ENCODE peak calls at places on chromosomes 2 and 18, in five cellular contexts. One of them, this sample, is unnamed.

GRCh38 chr2:60212174-60212945 is 341.1 kb downstream of the BCL11A start:
- DNase-seq in OCI-LY7: no peak
- DNase-seq in IMR-90: no peak
- DNase-seq in astrocyte: no peak
- DNase-seq in MM.1S: no peak
- DNase-seq in this sample: no peak

GRCh38 chr2:213016984-213017351 is 134.4 kb downstream of the IKZF2 start:
- DNase-seq in MM.1S: no peak
- DNase-seq in astrocyte: peak; percentile 54
- DNase-seq in OCI-LY7: no peak
- DNase-seq in IMR-90: peak; percentile 37
- DNase-seq in this sample: peak; percentile 43

GRCh38 chr2:1656961-1657841 is 87.1 kb downstream of the PXDN start:
- DNase-seq in OCI-LY7: no peak
- DNase-seq in MM.1S: peak; percentile 74
- DNase-seq in astrocyte: no peak
- DNase-seq in IMR-90: no peak
- DNase-seq in this sample: no peak

GRCh38 chr2:105388971-105389381 is 9.9 kb downstream of the FHL2 start:
- DNase-seq in IMR-90: peak; percentile 98
- DNase-seq in MM.1S: no peak
- DNase-seq in OCI-LY7: no peak
- DNase-seq in astrocyte: peak; percentile 99
- DNase-seq in this sample: peak; percentile 96

GRCh38 chr18:13611616-13612110 is 114.7 kb downstream of the FAM210A start:
- DNase-seq in OCI-LY7: no peak
- DNase-seq in MM.1S: peak; percentile 34
- DNase-seq in astrocyte: peak; percentile 55
- DNase-seq in IMR-90: peak; percentile 9
- DNase-seq in this sample: peak; percentile 63

GRCh38 chr2:132469095-132469494 is 52.5 kb downstream of the GPR39 start:
- DNase-seq in IMR-90: no peak
- DNase-seq in OCI-LY7: no peak
- DNase-seq in MM.1S: no peak
- DNase-seq in astrocyte: no peak
- DNase-seq in this sample: no peak

GRCh38 chr2:128607981-128608506 is 289.4 kb upstream of the HS6ST1 start:
- DNase-seq in astrocyte: no peak
- DNase-seq in IMR-90: no peak
- DNase-seq in MM.1S: no peak
- DNase-seq in OCI-LY7: no peak
- DNase-seq in this sample: no peak

GRCh38 chr2:85737481-85737880 is 16.3 kb upstream of the ATOH8 start:
- DNase-seq in IMR-90: peak; percentile 87
- DNase-seq in astrocyte: peak; percentile 85
- DNase-seq in OCI-LY7: no peak
- DNase-seq in MM.1S: no peak
- DNase-seq in this sample: peak; percentile 88

GRCh38 chr18:63850010-63850409 is 37.5 kb upstream of the SERPINB2 start:
- DNase-seq in OCI-LY7: peak; percentile 16
- DNase-seq in astrocyte: no peak
- DNase-seq in MM.1S: peak; percentile 50
- DNase-seq in IMR-90: peak; percentile 31
- DNase-seq in this sample: peak; percentile 39

GRCh38 chr18:46915800-46916550 is 1.3 kb downstream of the PIAS2 start:
- DNase-seq in MM.1S: peak; percentile 8
- DNase-seq in astrocyte: no peak
- DNase-seq in OCI-LY7: peak; percentile 12
- DNase-seq in IMR-90: peak; percentile 4
- DNase-seq in this sample: no peak

GRCh38 chr2:204343685-204344084 is 201.6 kb upstream of the PARD3B start:
- DNase-seq in MM.1S: no peak
- DNase-seq in IMR-90: no peak
- DNase-seq in astrocyte: no peak
- DNase-seq in OCI-LY7: no peak
- DNase-seq in this sample: no peak

GRCh38 chr2:186542002-186542401 is 47.9 kb upstream of the ITGAV start:
- DNase-seq in IMR-90: no peak
- DNase-seq in MM.1S: no peak
- DNase-seq in OCI-LY7: no peak
- DNase-seq in astrocyte: no peak
- DNase-seq in this sample: no peak

GRCh38 chr18:26480897-26481795 is 67.2 kb downstream of the KCTD1 start:
- DNase-seq in MM.1S: no peak
- DNase-seq in astrocyte: peak; percentile 99
- DNase-seq in OCI-LY7: no peak
- DNase-seq in IMR-90: peak; percentile 96
- DNase-seq in this sample: peak; percentile 97

GRCh38 chr2:43000242-43001054 is 208.1 kb upstream of the HAAO start:
- DNase-seq in IMR-90: no peak
- DNase-seq in OCI-LY7: no peak
- DNase-seq in MM.1S: no peak
- DNase-seq in astrocyte: no peak
- DNase-seq in this sample: no peak

GRCh38 chr2:180707867-180708205 is 272.6 kb upstream of the UBE2E3 start:
- DNase-seq in IMR-90: peak; percentile 92
- DNase-seq in astrocyte: peak; percentile 79
- DNase-seq in MM.1S: no peak
- DNase-seq in OCI-LY7: no peak
- DNase-seq in this sample: peak; percentile 96

GRCh38 chr2:126761981-126762878 is 106.3 kb downstream of the GYPC start:
- DNase-seq in OCI-LY7: no peak
- DNase-seq in MM.1S: no peak
- DNase-seq in IMR-90: no peak
- DNase-seq in astrocyte: no peak
- DNase-seq in this sample: no peak

GRCh38 chr2:166643980-166644379 is 149.9 kb upstream of the SCN7A start:
- DNase-seq in MM.1S: no peak
- DNase-seq in OCI-LY7: no peak
- DNase-seq in IMR-90: no peak
- DNase-seq in astrocyte: no peak
- DNase-seq in this sample: no peak

GRCh38 chr2:70024284-70024683 is 62.9 kb upstream of the ASPRV1 start:
- DNase-seq in IMR-90: no peak
- DNase-seq in MM.1S: no peak
- DNase-seq in OCI-LY7: no peak
- DNase-seq in astrocyte: no peak
- DNase-seq in this sample: no peak

GRCh38 chr2:149661844-149662243 is 74.3 kb upstream of the MMADHC start:
- DNase-seq in OCI-LY7: no peak
- DNase-seq in MM.1S: no peak
- DNase-seq in IMR-90: peak; percentile 82
- DNase-seq in astrocyte: peak; percentile 79
- DNase-seq in this sample: peak; percentile 71

GRCh38 chr2:144947709-144948037 is 427.8 kb upstream of the ZEB2 start:
- DNase-seq in MM.1S: no peak
- DNase-seq in OCI-LY7: no peak
- DNase-seq in astrocyte: no peak
- DNase-seq in IMR-90: no peak
- DNase-seq in this sample: no peak

GRCh38 chr18:56899660-56900059 is 247.2 kb upstream of the BOD1L2 start:
- DNase-seq in astrocyte: no peak
- DNase-seq in MM.1S: no peak
- DNase-seq in IMR-90: no peak
- DNase-seq in OCI-LY7: no peak
- DNase-seq in this sample: no peak

GRCh38 chr2:219739866-219740440 is 112.5 kb downstream of the SLC4A3 start:
- DNase-seq in OCI-LY7: no peak
- DNase-seq in MM.1S: no peak
- DNase-seq in astrocyte: no peak
- DNase-seq in IMR-90: no peak
- DNase-seq in this sample: no peak

GRCh38 chr2:238924032-238924431 is 76.1 kb downstream of the TWIST2 start:
- DNase-seq in MM.1S: no peak
- DNase-seq in astrocyte: no peak
- DNase-seq in OCI-LY7: no peak
- DNase-seq in IMR-90: no peak
- DNase-seq in this sample: no peak

GRCh38 chr2:116733699-116734098 is 1080.8 kb upstream of the DDX18 start:
- DNase-seq in astrocyte: peak; percentile 1
- DNase-seq in IMR-90: no peak
- DNase-seq in OCI-LY7: no peak
- DNase-seq in MM.1S: no peak
- DNase-seq in this sample: no peak
- H3K4me3 ChIP-seq in astrocyte: no peak overlapping the region
- H3K4me3 ChIP-seq in IMR-90: no peak overlapping the region
- H3K4me3 ChIP-seq in OCI-LY7: no peak overlapping the region
- H3K4me3 ChIP-seq in MM.1S: no peak overlapping the region
- H3K4me3 ChIP-seq in this sample: no peak overlapping the region

GRCh38 chr2:25824216-25824615 is 54.1 kb downstream of the ASXL2 start:
- DNase-seq in OCI-LY7: no peak
- DNase-seq in astrocyte: no peak
- DNase-seq in IMR-90: no peak
- DNase-seq in MM.1S: no peak
- DNase-seq in this sample: no peak

GRCh38 chr2:25824718-25825117 is 53.6 kb downstream of the ASXL2 start:
- DNase-seq in OCI-LY7: no peak
- DNase-seq in astrocyte: no peak
- DNase-seq in IMR-90: no peak
- DNase-seq in MM.1S: no peak
- DNase-seq in this sample: no peak

GRCh38 chr2:25825238-25825637 is 53.0 kb downstream of the ASXL2 start:
- DNase-seq in IMR-90: no peak
- DNase-seq in MM.1S: no peak
- DNase-seq in astrocyte: no peak
- DNase-seq in OCI-LY7: no peak
- DNase-seq in this sample: no peak

GRCh38 chr2:25821225-25822056 is 56.8 kb downstream of the ASXL2 start:
- DNase-seq in MM.1S: no peak
- DNase-seq in IMR-90: peak; percentile 20
- DNase-seq in OCI-LY7: no peak
- DNase-seq in astrocyte: peak; percentile 72
- DNase-seq in this sample: peak; percentile 53

DNA sequence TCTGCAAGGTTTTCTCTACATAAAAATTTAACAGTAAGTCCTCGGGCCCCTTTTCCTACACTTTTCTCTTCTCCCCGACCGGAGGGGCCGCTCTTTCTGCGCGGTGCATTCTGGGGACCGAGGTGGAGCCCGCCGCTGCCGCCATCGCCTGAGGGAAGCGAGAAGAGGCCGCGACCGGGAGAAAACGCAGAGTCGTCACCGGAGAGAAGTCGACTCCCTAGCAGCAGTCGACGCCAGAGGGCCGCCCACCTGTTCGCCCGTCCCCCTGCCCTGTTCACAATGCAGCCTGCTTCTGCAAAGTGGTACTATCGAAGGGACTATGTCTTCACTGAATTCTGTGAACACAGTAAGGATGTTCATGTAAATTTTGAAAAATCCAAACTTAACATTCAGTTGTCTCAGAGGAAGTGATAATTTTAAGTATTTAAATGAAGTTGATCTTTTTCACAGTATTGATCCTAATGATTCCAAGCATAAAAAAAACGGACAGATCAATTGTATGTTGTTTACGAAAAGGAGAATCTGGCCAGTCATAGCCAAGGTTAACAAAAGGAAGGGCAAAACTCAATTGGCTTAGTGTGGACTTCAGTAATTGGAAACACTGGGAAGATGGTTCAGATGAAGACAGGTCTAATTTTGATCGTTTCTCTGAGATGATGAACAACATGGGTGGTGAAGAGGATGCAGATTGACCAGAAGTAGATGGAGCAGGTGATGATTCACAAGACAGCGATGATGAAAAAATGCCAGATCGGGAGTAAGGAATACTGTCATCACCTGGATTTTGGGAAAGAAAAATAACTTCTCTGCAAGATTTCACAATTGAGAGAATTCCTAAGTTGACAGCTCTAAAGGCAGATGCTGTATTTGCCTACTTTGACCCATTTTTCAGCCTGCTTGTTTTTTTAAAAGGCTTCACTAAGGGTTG is 55.8 kb downstream of the ASXL2 start:
- DNase-seq in OCI-LY7: no peak
- DNase-seq in astrocyte: peak; percentile 10
- DNase-seq in IMR-90: no peak
- DNase-seq in MM.1S: no peak
- DNase-seq in this sample: peak; percentile 10
- H3K4me3 ChIP-seq in OCI-LY7: no peak overlapping the region
- H3K4me3 ChIP-seq in astrocyte: no peak overlapping the region
- H3K4me3 ChIP-seq in IMR-90: no peak overlapping the region
- H3K4me3 ChIP-seq in MM.1S: no peak overlapping the region
- H3K4me3 ChIP-seq in this sample: peak overlapping the region; percentile 19

GRCh38 chr2:233209117-233209977 is 42.1 kb upstream of the ATG16L1 start:
- DNase-seq in MM.1S: no peak
- DNase-seq in astrocyte: peak; percentile 81
- DNase-seq in IMR-90: peak; percentile 25
- DNase-seq in OCI-LY7: no peak
- DNase-seq in this sample: peak; percentile 60

GRCh38 chr2:233213011-233213410 is 38.5 kb upstream of the ATG16L1 start:
- DNase-seq in IMR-90: no peak
- DNase-seq in OCI-LY7: no peak
- DNase-seq in MM.1S: no peak
- DNase-seq in astrocyte: no peak
- DNase-seq in this sample: no peak

GRCh38 chr2:233209978-233210680 is 41.3 kb upstream of the ATG16L1 start:
- DNase-seq in astrocyte: no peak
- DNase-seq in MM.1S: no peak
- DNase-seq in IMR-90: no peak
- DNase-seq in OCI-LY7: no peak
- DNase-seq in this sample: no peak

GRCh38 chr2:233208382-233209116 is 42.9 kb upstream of the ATG16L1 start:
- DNase-seq in MM.1S: no peak
- DNase-seq in IMR-90: no peak
- DNase-seq in astrocyte: no peak
- DNase-seq in OCI-LY7: no peak
- DNase-seq in this sample: no peak

DNA sequence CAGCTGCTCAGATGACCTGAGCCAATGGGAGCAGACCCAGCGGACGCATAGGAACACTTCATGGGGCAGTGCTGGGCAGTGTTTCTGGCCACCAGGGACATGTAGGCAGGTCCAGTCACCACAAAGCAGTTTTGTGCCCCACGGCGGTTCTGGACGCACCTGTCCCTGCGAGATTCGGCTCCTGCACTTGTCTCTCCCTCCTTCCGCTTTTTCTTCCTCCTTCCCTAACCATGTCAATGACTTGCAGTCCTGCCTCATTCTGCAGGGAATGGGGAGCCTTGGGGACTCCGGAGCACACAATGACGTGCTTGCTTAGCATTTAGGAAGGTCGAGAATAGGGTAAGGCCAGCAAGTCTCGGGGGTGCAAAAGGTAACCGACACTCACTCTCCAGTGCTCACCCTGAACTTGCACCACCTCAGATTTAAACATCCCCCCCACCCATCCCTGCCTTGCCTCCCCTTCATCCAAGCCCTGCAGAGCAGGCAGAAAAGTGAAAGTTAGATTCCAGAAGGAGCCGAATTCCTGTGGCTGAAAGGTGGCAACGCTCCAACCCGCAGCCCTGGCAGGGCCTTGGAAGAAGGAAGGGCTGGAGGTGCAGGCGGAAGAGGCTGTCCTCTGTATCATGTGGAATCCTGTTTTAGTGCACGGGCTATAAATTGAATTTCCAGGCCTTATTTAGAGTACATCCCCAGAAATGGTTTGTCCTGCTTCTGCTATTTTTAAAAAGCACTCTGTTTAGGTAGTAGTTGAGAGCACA is 40.5 kb upstream of the ATG16L1 start:
- DNase-seq in MM.1S: no peak
- DNase-seq in OCI-LY7: no peak
- DNase-seq in astrocyte: peak; percentile 88
- DNase-seq in IMR-90: peak; percentile 90
- DNase-seq in this sample: peak; percentile 95
- H3K4me3 ChIP-seq in MM.1S: no peak overlapping the region
- H3K4me3 ChIP-seq in OCI-LY7: no peak overlapping the region
- H3K4me3 ChIP-seq in astrocyte: no peak overlapping the region
- H3K4me3 ChIP-seq in IMR-90: no peak overlapping the region
- H3K4me3 ChIP-seq in this sample: no peak overlapping the region

GRCh38 chr18:60984496-60984895 is 348.7 kb upstream of the CDH20 start:
- DNase-seq in astrocyte: peak; percentile 98
- DNase-seq in IMR-90: peak; percentile 47
- DNase-seq in OCI-LY7: no peak
- DNase-seq in MM.1S: no peak
- DNase-seq in this sample: peak; percentile 71
- H3K4me3 ChIP-seq in astrocyte: no peak overlapping the region
- H3K4me3 ChIP-seq in IMR-90: no peak overlapping the region
- H3K4me3 ChIP-seq in OCI-LY7: no peak overlapping the region
- H3K4me3 ChIP-seq in MM.1S: no peak overlapping the region
- H3K4me3 ChIP-seq in this sample: no peak overlapping the region